ENCODE peak calls at places on chromosomes 13 and 19, in ten cellular contexts. A, D, K, Z, V, T, N, X, C and Q are unnamed samples.

GRCh38 chr19:13044160-13044853 is 49.0 kb downstream of the NFIX start:
- DNase-seq in V (no peak), Z (no peak), K (no peak), X (no peak), A (no peak), N (no peak), D (no peak), T (no peak), C (no peak), Q (no peak)

GRCh38 chr13:45433381-45433790 is 15.2 kb upstream of the SLC25A30 start:
- DNase-seq in X (no peak), K (no peak), A (no peak), C (no peak), T (no peak), Z (no peak), V (no peak), N (no peak), D (no peak), Q (no peak)

GRCh38 chr19:8340341-8341096 is 2.5 kb downstream of the KANK3 start:
- DNase-seq in Z (no peak), C (peak; percentile 19), D (peak; percentile 62), A (peak; percentile 66), X (no peak), T (peak; percentile 87), V (peak; percentile 37), N (no peak), K (peak; percentile 32), Q (peak; percentile 38)

GRCh38 chr13:65112123-65113075 is 2117.7 kb downstream of the PCDH9 start:
- DNase-seq in T (no peak), N (peak; percentile 0), D (no peak), A (no peak), X (no peak), V (no peak), K (no peak), C (no peak), Z (no peak), Q (no peak)

GRCh38 chr19:42553292-42554045 is 25.2 kb upstream of the CEACAM1 start:
- DNase-seq in C (peak; percentile 43), K (no peak), V (peak; percentile 22), D (no peak), A (no peak), T (no peak), Z (no peak), N (no peak), X (no peak), Q (no peak)

GRCh38 chr13:94115054-94115453 is 364.4 kb downstream of the DCT start:
- DNase-seq in X (no peak), D (no peak), K (no peak), A (no peak), Z (no peak), V (no peak), C (no peak), T (no peak), N (no peak), Q (no peak)

GRCh38 chr13:39419866-39420265 is 183.1 kb downstream of the LHFPL6 start:
- DNase-seq in T (no peak), Z (no peak), V (no peak), X (no peak), D (no peak), C (no peak), K (no peak), N (no peak), A (no peak), Q (no peak)

GRCh38 chr19:12733369-12733896 is 1.1 kb downstream of the TRIR start:
- DNase-seq in X (no peak), C (peak; percentile 23), T (no peak), K (peak; percentile 6), N (peak; percentile 36), Z (no peak), V (no peak), D (no peak), A (no peak), Q (no peak)

GRCh38 chr13:36829753-36830152 is 10.7 kb downstream of the RFXAP start:
- DNase-seq in D (no peak), T (no peak), K (no peak), A (no peak), C (no peak), N (no peak), X (no peak), V (no peak), Z (no peak), Q (no peak)

GRCh38 chr13:75550159-75550567 is 572 bp downstream of the UCHL3 start:
- DNase-seq in K (peak; percentile 43), N (peak; percentile 23), Z (peak; percentile 56), X (no peak), D (peak; percentile 54), C (peak; percentile 38), V (no peak), A (peak; percentile 63), T (no peak), Q (no peak)

GRCh38 chr19:33143897-33144405 is 12.0 kb downstream of the WDR88 start:
- DNase-seq in N (peak; percentile 83), T (peak; percentile 84), D (peak; percentile 81), X (peak; percentile 22), V (peak; percentile 73), Z (peak; percentile 38), A (peak; percentile 37), K (peak; percentile 53), C (peak; percentile 64), Q (peak; percentile 44)

GRCh38 chr13:39144391-39144790 is 106.1 kb downstream of the NHLRC3 start:
- DNase-seq in D (no peak), K (no peak), N (no peak), V (no peak), X (no peak), T (no peak), A (no peak), Z (no peak), C (no peak), Q (no peak)

GRCh38 chr19:20162821-20163220 is 4.2 kb upstream of the ZNF486 start:
- DNase-seq in C (no peak), X (no peak), Z (no peak), A (no peak), K (no peak), V (no peak), N (no peak), D (peak; percentile 70), T (no peak), Q (no peak)

GRCh38 chr13:94217370-94217769 is 262.1 kb downstream of the DCT start:
- DNase-seq in K (no peak), A (no peak), D (no peak), Z (no peak), T (no peak), V (no peak), C (no peak), X (no peak), N (no peak), Q (no peak)

GRCh38 chr19:28065026-28065425 is 1147.9 kb downstream of the UQCRFS1 start:
- DNase-seq in K (no peak), V (no peak), X (no peak), Z (no peak), A (no peak), C (no peak), D (no peak), N (no peak), T (no peak), Q (no peak)

GRCh38 chr19:32041681-32042292 is 303.6 kb upstream of the ZNF507 start:
- DNase-seq in K (peak; percentile 58), N (peak; percentile 47), X (no peak), C (peak; percentile 35), D (no peak), A (peak; percentile 72), T (no peak), V (no peak), Z (no peak), Q (no peak)

GRCh38 chr13:28719656-28720055 is 886 bp upstream of the SLC46A3 start:
- DNase-seq in N (no peak), C (no peak), D (no peak), A (no peak), V (no peak), X (no peak), K (no peak), T (no peak), Z (no peak), Q (no peak)
- H3K27ac ChIP-seq in N (no peak overlapping the region), C (no peak overlapping the region), D (peak overlapping the region; percentile 98), A (no peak overlapping the region), V (no peak overlapping the region), X (peak overlapping the region; percentile 92), K (no peak overlapping the region), T (peak overlapping the region; percentile 94), Z (no peak overlapping the region), Q (peak overlapping the region; percentile 99)

GRCh38 chr19:30695171-30695875 is 323.1 kb downstream of the ZNF536 start:
- DNase-seq in X (no peak), A (no peak), D (no peak), C (no peak), T (peak; percentile 42), K (no peak), N (no peak), V (no peak), Z (no peak), Q (no peak)
- TF ChIP-seq CTCF in X (no peak), A (no peak), D (no peak), C (no peak), T (no peak), K (no peak), N (peak; percentile 18), V (no peak), Z (no peak), Q (no peak)

DNA sequence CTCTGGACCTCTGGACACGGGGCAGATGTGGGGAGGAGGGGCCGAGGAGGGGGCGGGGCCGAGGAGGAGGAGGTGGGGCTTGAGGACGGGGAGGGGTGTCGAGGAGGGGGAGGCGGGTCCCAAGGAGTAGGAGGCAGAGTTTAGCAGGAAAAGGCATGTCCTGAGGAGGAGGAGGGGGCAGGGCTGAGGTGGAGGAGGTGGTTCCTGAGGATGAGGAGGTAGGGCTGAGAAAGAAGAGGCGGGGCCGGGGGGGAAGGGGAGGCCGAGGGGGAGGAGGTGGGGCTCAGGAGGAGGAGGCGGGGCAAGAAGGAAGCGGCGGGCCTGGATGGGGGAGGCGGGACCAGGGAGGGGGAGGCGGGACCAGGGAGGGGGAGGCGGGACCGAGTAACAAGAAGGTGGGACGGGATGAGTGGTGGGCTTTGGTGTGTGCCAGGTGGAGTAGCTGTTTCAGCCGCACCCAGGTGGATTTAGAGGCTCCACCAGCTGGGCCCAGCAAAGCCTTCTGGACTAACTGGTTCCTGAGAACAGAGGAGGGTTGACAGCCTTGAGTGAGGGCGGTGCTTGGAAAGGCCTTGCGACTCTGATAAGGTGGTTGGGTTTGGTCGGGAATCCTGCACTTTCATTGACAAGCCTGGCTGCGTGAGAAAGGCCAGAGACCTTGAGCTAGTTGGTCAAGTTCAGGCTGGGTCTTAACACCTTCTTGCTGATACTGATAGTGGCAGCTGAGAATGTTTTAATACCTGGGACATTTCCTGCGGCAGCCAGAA is 7.7 kb downstream of the TECR start:
- DNase-seq in D (peak; percentile 89), T (no peak), C (peak; percentile 93), Z (peak; percentile 88), N (peak; percentile 90), K (peak; percentile 91), A (peak; percentile 88), V (peak; percentile 87), X (no peak), Q (peak; percentile 48)
- TF ChIP-seq POLR2A in D (peak; percentile 56), T (no peak), C (peak; percentile 59), Z (no peak), N (no peak), K (peak; percentile 58), A (peak; percentile 18), V (no peak), X (no peak), Q (no peak)

DNA sequence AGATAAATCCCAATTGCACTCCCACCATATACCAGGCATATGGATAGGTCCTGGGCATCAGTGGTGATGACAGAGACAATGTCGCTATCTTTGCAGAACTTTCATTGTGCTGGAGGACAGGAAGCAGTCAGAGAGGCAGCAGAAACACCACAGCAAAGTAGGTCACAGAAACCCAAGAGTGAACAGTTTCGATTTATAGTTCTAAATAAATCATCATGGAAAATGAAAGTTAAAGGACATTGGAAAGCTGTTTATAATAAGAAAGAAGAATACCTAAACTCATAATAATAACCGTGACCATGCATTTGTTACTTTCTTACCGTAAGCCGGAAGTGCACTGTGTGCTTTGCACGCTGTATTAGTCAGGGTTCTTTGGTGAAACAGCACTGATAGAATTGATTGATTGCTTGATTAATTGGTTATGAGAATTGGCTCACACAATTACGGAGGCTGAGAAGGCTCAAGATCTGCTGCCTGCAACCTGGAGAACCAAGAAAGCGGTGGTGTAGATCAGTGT is 38.9 kb downstream of the ALOX5AP start:
- DNase-seq in D (no peak), T (no peak), C (no peak), N (no peak), V (no peak), X (no peak), A (no peak), Z (no peak), K (no peak), Q (no peak)
- H3K27ac ChIP-seq in D (peak overlapping the region; percentile 10), T (no peak overlapping the region), C (no peak overlapping the region), N (no peak overlapping the region), V (no peak overlapping the region), X (no peak overlapping the region), A (no peak overlapping the region), Z (no peak overlapping the region), K (no peak overlapping the region), Q (no peak overlapping the region)